ENCODE peak calls at places on chromosomes 7 and 10, in four cellular contexts. E is amygdala; X is stimulated activated CD8-positive, alpha-beta memory T cell treated with anti-CD3 and anti-CD28 coated beads, Interleukin-2, amount 100 ng/mL, for 1 hour; K is T-cell. R is an unnamed sample.

GRCh38 chr10:50991496-50992355 is 82.6 kb upstream of the PRKG1 start:
- DNase-seq in E (no peak), X (no peak), K (no peak), R (no peak)

GRCh38 chr7:135925205-135925604 is 52.0 kb downstream of the MTPN start:
- DNase-seq in E (no peak), X (no peak), K (no peak), R (no peak)

GRCh38 chr7:65827366-65827765 is 45.5 kb upstream of the VKORC1L1 start:
- DNase-seq in E (no peak), X (no peak), K (no peak), R (no peak)

GRCh38 chr7:913736-914520 is 37.6 kb downstream of the GET4 start:
- DNase-seq in E (no peak), X (no peak), K (no peak), R (no peak)

GRCh38 chr10:129771024-129771423 is 193.1 kb downstream of the EBF3 start:
- DNase-seq in E (no peak), X (no peak), K (no peak), R (no peak)

GRCh38 chr7:133789951-133790350 is 337.2 kb upstream of the LRGUK start:
- DNase-seq in E (no peak), X (no peak), K (no peak), R (no peak)

GRCh38 chr10:131452926-131453771 is 141.6 kb upstream of the TCERG1L start:
- DNase-seq in E (peak), X (no peak), K (no peak), R (no peak)

GRCh38 chr7:38512704-38513103 is 118.5 kb downstream of the AMPH start:
- DNase-seq in E (no peak), X (no peak), K (no peak), R (no peak)

GRCh38 chr7:140281255-140281654 is 104.5 kb upstream of the KDM7A start:
- DNase-seq in E (no peak), X (no peak), K (no peak), R (no peak)

GRCh38 chr7:47314728-47315601 is 266.9 kb downstream of the TNS3 start:
- DNase-seq in E (peak), X (no peak), K (no peak), R (no peak)

GRCh38 chr10:62264702-62265436 is 3.8 kb downstream of the RTKN2 start:
- DNase-seq in E (no peak), X (no peak), K (no peak), R (no peak)

GRCh38 chr10:101066146-101066889 is 4.5 kb downstream of the KAZALD1 start:
- DNase-seq in E (no peak), X (no peak), K (peak), R (peak)

GRCh38 chr7:132424821-132425739 is 151.2 kb downstream of the PLXNA4 start:
- DNase-seq in E (peak), X (no peak), K (no peak), R (no peak)

GRCh38 chr7:2003931-2004812 is 228.6 kb downstream of the MAD1L1 start:
- DNase-seq in E (no peak), X (no peak), K (no peak), R (no peak)

GRCh38 chr7:46600340-46600739 is 679.3 kb upstream of the IGFBP3 start:
- DNase-seq in E (no peak), X (no peak), K (no peak), R (no peak)

GRCh38 chr7:2643386-2644229 is 11.8 kb downstream of the TTYH3 start:
- DNase-seq in E (no peak), X (no peak), K (no peak), R (no peak)

GRCh38 chr10:28922127-28922526 is 244.8 kb downstream of the BAMBI start:
- DNase-seq in E (no peak), X (no peak), K (no peak), R (no peak)

GRCh38 chr10:133084491-133084890 is 3.2 kb upstream of the ADGRA1 start:
- DNase-seq in E (no peak), X (no peak), K (no peak), R (no peak)

GRCh38 chr7:134562136-134562535 is 13.2 kb downstream of the AKR1B15 start:
- DNase-seq in E (no peak), X (no peak), K (peak), R (no peak)

GRCh38 chr10:125159932-125160855 is at the start of gene CTBP2:
- DNase-seq in E (no peak), X (no peak), K (no peak), R (no peak)

GRCh38 chr10:124498071-124498470 is 36.4 kb downstream of the LHPP start:
- DNase-seq in E (no peak), X (no peak), K (no peak), R (no peak)

GRCh38 chr7:151115121-151115835 is 29.0 kb downstream of the AGAP3 start:
- DNase-seq in E (no peak), X (no peak), K (no peak), R (no peak)

GRCh38 chr10:63391812-63392211 is 74.0 kb downstream of the JMJD1C start:
- DNase-seq in E (no peak), X (no peak), K (no peak), R (no peak)

GRCh38 chr10:73920084-73920483 is 9.2 kb downstream of the PLAU start:
- DNase-seq in E (no peak), X (no peak), K (no peak), R (no peak)

GRCh38 chr10:110773693-110774068 is 98.0 kb upstream of the PDCD4 start:
- DNase-seq in E (no peak), X (no peak), K (no peak), R (no peak)

GRCh38 chr10:77267703-77268630 is 369.6 kb downstream of the KCNMA1 start:
- DNase-seq in E (no peak), X (no peak), K (no peak), R (no peak)

GRCh38 chr10:124221356-124222297 is 128.2 kb upstream of the CHST15 start:
- DNase-seq in E (no peak), X (no peak), K (no peak), R (no peak)

GRCh38 chr10:105950410-105950809 is 1214.1 kb downstream of the SORCS1 start:
- DNase-seq in E (no peak), X (no peak), K (no peak), R (peak)

GRCh38 chr7:44077681-44078091 is 4.6 kb downstream of the POLM start:
- DNase-seq in E (no peak), X (no peak), K (no peak), R (no peak)

GRCh38 chr10:13712799-13713581 is 126.2 kb downstream of the PRPF18 start:
- DNase-seq in E (no peak), X (no peak), K (no peak), R (no peak)

GRCh38 chr7:56125831-56126230 is 9.6 kb upstream of the NUPR2 start:
- DNase-seq in E (no peak), X (no peak), K (no peak), R (no peak)

GRCh38 chr10:87036623-87037022 is 16.5 kb downstream of the FAM25A start:
- DNase-seq in E (no peak), X (no peak), K (no peak), R (no peak)

GRCh38 chr7:148262721-148263229 is 327.8 kb upstream of the C7orf33 start:
- DNase-seq in E (peak), X (peak), K (peak), R (peak)

GRCh38 chr7:46391215-46391614 is 470.1 kb upstream of the IGFBP3 start:
- DNase-seq in E (no peak), X (no peak), K (no peak), R (no peak)

GRCh38 chr10:4018054-4018511 is 233.1 kb upstream of the KLF6 start:
- DNase-seq in E (no peak), X (no peak), K (no peak), R (no peak)

GRCh38 chr7:151632750-151633515 is 113.2 kb upstream of the RHEB start:
- DNase-seq in E (no peak), X (no peak), K (peak), R (peak)

GRCh38 chr7:122902751-122903495 is 16.7 kb upstream of the CADPS2 start:
- DNase-seq in E (no peak), X (no peak), K (no peak), R (no peak)

GRCh38 chr10:73251683-73252444 is 580 bp downstream of the MRPS16 start:
- DNase-seq in E (no peak), X (no peak), K (no peak), R (no peak)

GRCh38 chr7:125396466-125397151 is 467.0 kb upstream of the POT1 start:
- DNase-seq in E (no peak), X (no peak), K (no peak), R (no peak)

GRCh38 chr7:41696323-41696916 is 6.5 kb downstream of the INHBA start:
- DNase-seq in E (no peak), X (no peak), K (no peak), R (no peak)

R was measured in CMK.